ENCODE peak calls at places on chromosome 7, in seven cellular contexts. One of them, this sample, is unnamed.

GRCh38 chr7:141468341-141468740 is 82.9 kb upstream of the AGK start:
- DNase-seq in AG10803: no peak
- DNase-seq in H7: no peak
- DNase-seq in SK-N-SH: no peak
- DNase-seq in dorsolateral prefrontal cortex: no peak
- DNase-seq in mucosa of gallbladder: no peak
- DNase-seq in H54: no peak
- DNase-seq in this sample: no peak

GRCh38 chr7:32588657-32589056 is 93.4 kb downstream of the AVL9 start:
- DNase-seq in SK-N-SH: no peak
- DNase-seq in dorsolateral prefrontal cortex: no peak
- DNase-seq in H7: no peak
- DNase-seq in H54: peak
- DNase-seq in AG10803: peak
- DNase-seq in mucosa of gallbladder: no peak
- DNase-seq in this sample: peak

GRCh38 chr7:138753611-138754010 is 44.2 kb upstream of the TMEM213 start:
- DNase-seq in H7: no peak
- DNase-seq in AG10803: no peak
- DNase-seq in SK-N-SH: no peak
- DNase-seq in dorsolateral prefrontal cortex: no peak
- DNase-seq in mucosa of gallbladder: no peak
- DNase-seq in H54: no peak
- DNase-seq in this sample: no peak

GRCh38 chr7:37971491-37971890 is 51.1 kb downstream of the EPDR1 start:
- DNase-seq in AG10803: peak
- DNase-seq in H7: no peak
- DNase-seq in H54: no peak
- DNase-seq in mucosa of gallbladder: no peak
- DNase-seq in SK-N-SH: no peak
- DNase-seq in dorsolateral prefrontal cortex: no peak
- DNase-seq in this sample: no peak

GRCh38 chr7:152462995-152463713 is 27.4 kb upstream of the KMT2C start:
- DNase-seq in H7: no peak
- DNase-seq in H54: peak
- DNase-seq in dorsolateral prefrontal cortex: no peak
- DNase-seq in AG10803: peak
- DNase-seq in SK-N-SH: no peak
- DNase-seq in mucosa of gallbladder: no peak
- DNase-seq in this sample: peak

GRCh38 chr7:115447495-115447894 is 525.6 kb downstream of the MDFIC start:
- DNase-seq in dorsolateral prefrontal cortex: no peak
- DNase-seq in H7: no peak
- DNase-seq in mucosa of gallbladder: no peak
- DNase-seq in SK-N-SH: no peak
- DNase-seq in H54: no peak
- DNase-seq in AG10803: no peak
- DNase-seq in this sample: no peak

GRCh38 chr7:42893341-42894242 is 18.3 kb downstream of the C7orf25 start:
- DNase-seq in H7: no peak
- DNase-seq in dorsolateral prefrontal cortex: no peak
- DNase-seq in AG10803: no peak
- DNase-seq in SK-N-SH: no peak
- DNase-seq in mucosa of gallbladder: no peak
- DNase-seq in H54: no peak
- DNase-seq in this sample: no peak

GRCh38 chr7:124429923-124430322 is 335.7 kb downstream of the GPR37 start:
- DNase-seq in SK-N-SH: no peak
- DNase-seq in dorsolateral prefrontal cortex: no peak
- DNase-seq in H54: no peak
- DNase-seq in H7: no peak
- DNase-seq in mucosa of gallbladder: no peak
- DNase-seq in AG10803: no peak
- DNase-seq in this sample: no peak

This sample was measured in SK-MEL-5.